ENCODE peak calls at places on chromosome 12, in six cellular contexts. C is GM12864, M is astrocyte, T is astrocyte of the spinal cord, A is Panc1, N is cardiac fibroblast. S is an unnamed sample.
A peak's percentile ranks its signal among the peaks of the same experiment; 100 is the strongest.

GRCh38 chr12:92912052-92912451 is 17.0 kb downstream of the EEA1 start:
- DNase-seq in A (no peak), M (peak; percentile 87), N (peak; percentile 73), T (peak; percentile 75), C (no peak), S (no peak)

GRCh38 chr12:12086975-12087692 is 16.4 kb downstream of the BCL2L14 start:
- DNase-seq in N (no peak), T (no peak), M (no peak), A (no peak), C (no peak), S (no peak)

GRCh38 chr12:95446511-95446910 is 27.4 kb upstream of the METAP2 start:
- DNase-seq in A (no peak), C (no peak), N (peak; percentile 44), T (peak; percentile 16), M (peak; percentile 15), S (no peak)

GRCh38 chr12:12474471-12474928 is 88.2 kb downstream of the DUSP16 start:
- DNase-seq in N (peak; percentile 3), A (no peak), C (no peak), T (no peak), M (no peak), S (peak; percentile 36)

GRCh38 chr12:83763425-83763824 is 1076.7 kb downstream of the TMTC2 start:
- DNase-seq in N (no peak), A (no peak), T (no peak), M (no peak), C (no peak), S (no peak)

GRCh38 chr12:29552324-29552927 is 54.9 kb upstream of the OVCH1 start:
- DNase-seq in T (peak; percentile 54), A (peak; percentile 33), C (peak; percentile 8), N (peak; percentile 76), M (peak; percentile 20), S (peak; percentile 52)

GRCh38 chr12:47912575-47912974 is 7.8 kb upstream of the VDR start:
- DNase-seq in A (no peak), N (no peak), M (no peak), C (no peak), T (no peak), S (no peak)

GRCh38 chr12:62861586-62861985 is 73.4 kb downstream of the PPM1H start:
- DNase-seq in N (peak; percentile 63), T (no peak), M (no peak), A (no peak), C (no peak), S (no peak)

GRCh38 chr12:52918784-52919183 is 13.9 kb upstream of the KRT8 start:
- DNase-seq in M (no peak), C (no peak), A (no peak), N (no peak), T (no peak), S (no peak)

GRCh38 chr12:126228936-126229335 is 1163.7 kb downstream of the AACS start:
- DNase-seq in M (no peak), C (no peak), T (no peak), A (no peak), N (no peak), S (no peak)

GRCh38 chr12:569091-569676 is 94.1 kb downstream of the NINJ2 start:
- DNase-seq in C (no peak), A (no peak), T (no peak), N (no peak), M (no peak), S (no peak)

GRCh38 chr12:113273053-113273725 is 51.9 kb downstream of the TPCN1 start:
- DNase-seq in M (peak; percentile 10), N (peak; percentile 23), A (no peak), C (no peak), T (no peak), S (no peak)

GRCh38 chr12:52156757-52157565 is 34.9 kb downstream of the KRT80 start:
- DNase-seq in T (peak; percentile 49), A (no peak), C (no peak), N (peak; percentile 73), M (no peak), S (peak; percentile 83)

GRCh38 chr12:117069926-117070900 is 29.0 kb downstream of the TESC start:
- DNase-seq in M (no peak), C (no peak), T (no peak), N (no peak), A (no peak), S (no peak)

GRCh38 chr12:54684636-54685630 is 36.8 kb upstream of the DCD start:
- DNase-seq in N (no peak), C (no peak), M (no peak), T (no peak), A (no peak), S (no peak)

GRCh38 chr12:58741226-58741625 is 179.1 kb downstream of the LRIG3 start:
- DNase-seq in A (no peak), N (peak; percentile 34), T (no peak), M (no peak), C (no peak), S (no peak)
- TF ChIP-seq CTCF in A (peak; percentile 24), N (peak; percentile 11), T (no peak), M (no peak), C (no peak), S (no peak)

GRCh38 chr12:46682148-46682547 is 143.6 kb downstream of the SLC38A4 start:
- DNase-seq in C (no peak), A (no peak), N (no peak), M (no peak), T (no peak), S (no peak)
- TF ChIP-seq CTCF in C (no peak), A (no peak), N (no peak), M (no peak), T (no peak), S (no peak)

GRCh38 chr12:6323995-6324711 is 13.7 kb downstream of the PLEKHG6 start:
- DNase-seq in N (peak; percentile 12), M (no peak), A (no peak), T (no peak), C (no peak), S (no peak)

GRCh38 chr12:6322969-6323339 is 12.5 kb downstream of the PLEKHG6 start:
- DNase-seq in T (no peak), M (no peak), C (no peak), N (no peak), A (no peak), S (no peak)

GRCh38 chr12:6321905-6322304 is 11.4 kb downstream of the PLEKHG6 start:
- DNase-seq in C (no peak), T (no peak), N (no peak), A (no peak), M (no peak), S (no peak)

GRCh38 chr12:6322352-6322751 is 11.9 kb downstream of the PLEKHG6 start:
- DNase-seq in N (no peak), M (no peak), A (no peak), T (no peak), C (no peak), S (no peak)

DNA sequence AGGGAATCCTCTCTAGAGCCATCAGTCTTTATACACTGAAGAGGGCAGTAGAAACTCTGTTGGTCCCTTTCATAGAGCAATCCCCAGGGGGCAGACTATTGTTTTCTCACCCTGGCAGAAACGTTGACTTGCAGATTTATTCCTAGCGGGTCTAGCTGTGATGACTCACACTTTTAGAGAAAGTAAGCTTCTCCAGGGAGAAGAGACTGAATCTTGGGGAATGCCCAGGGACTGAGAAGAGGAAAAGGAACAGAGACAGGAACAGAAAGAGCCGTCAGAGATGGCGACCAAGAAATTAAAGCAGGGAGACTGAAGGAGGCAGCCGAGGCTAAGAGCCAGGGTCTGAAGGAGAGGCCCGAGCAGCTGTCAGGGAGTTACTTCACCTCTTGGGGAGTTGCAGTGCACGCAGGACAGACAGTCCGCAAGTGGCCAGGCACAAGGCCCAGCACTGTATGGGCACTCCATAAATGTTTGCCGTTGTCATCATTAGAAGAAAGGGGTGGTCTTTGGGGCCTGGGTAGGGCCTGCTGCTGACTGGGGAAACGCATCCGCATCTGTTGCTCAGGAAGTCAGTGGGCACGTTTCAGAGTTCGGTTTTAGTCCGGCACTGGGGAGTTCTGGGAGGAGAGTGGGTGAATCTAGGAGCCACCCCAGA is 13.0 kb downstream of the PLEKHG6 start:
- DNase-seq in A (peak; percentile 67), T (peak; percentile 95), M (peak; percentile 88), C (no peak), N (peak; percentile 98), S (peak; percentile 78)
- TF ChIP-seq CTCF in A (peak; percentile 70), T (peak; percentile 59), M (peak; percentile 73), C (peak; percentile 45), N (peak; percentile 53), S (no peak)

GRCh38 chr12:71548906-71549305 is 109.3 kb downstream of the LGR5 start:
- DNase-seq in T (no peak), N (no peak), M (no peak), A (no peak), C (no peak), S (no peak)

GRCh38 chr12:71546322-71546861 is 106.8 kb downstream of the LGR5 start:
- DNase-seq in N (peak; percentile 8), T (no peak), C (no peak), A (no peak), M (no peak), S (no peak)

GRCh38 chr12:71556471-71556870 is 107.2 kb downstream of the ZFC3H1 start:
- DNase-seq in C (no peak), M (no peak), A (no peak), T (no peak), N (no peak), S (no peak)

GRCh38 chr12:71552728-71553501 is 110.7 kb downstream of the ZFC3H1 start:
- DNase-seq in M (no peak), A (no peak), C (no peak), N (no peak), T (no peak), S (no peak)

DNA sequence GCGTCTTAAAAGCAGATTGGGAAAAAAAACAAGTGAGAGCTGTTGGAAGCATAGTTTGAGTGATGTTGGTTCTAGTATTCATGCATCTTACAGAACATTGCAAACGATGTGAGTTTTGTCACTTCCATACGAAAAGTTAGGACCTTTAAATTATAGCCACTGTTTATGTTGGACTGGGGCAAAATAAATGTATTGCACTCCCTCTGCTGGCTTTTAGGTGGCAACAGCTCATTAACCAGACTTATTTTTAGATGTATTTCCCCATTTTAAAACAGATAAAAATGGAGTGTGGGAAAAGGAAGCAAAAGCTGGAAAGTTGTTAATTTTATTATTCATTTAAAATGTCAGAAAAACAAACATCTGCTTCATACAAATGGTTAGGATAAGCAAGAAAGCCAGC is 111.9 kb downstream of the LGR5 start:
- DNase-seq in T (peak; percentile 20), C (no peak), N (peak; percentile 40), A (no peak), M (peak; percentile 16), S (no peak)
- TF ChIP-seq CTCF in T (peak; percentile 43), C (no peak), N (peak; percentile 35), A (peak; percentile 57), M (peak; percentile 52), S (no peak)

S was measured in GM20000.